ENCODE peak calls at places on chromosomes 7 and 10, in ten cellular contexts. One of them, this sample, is unnamed.
A peak's percentile ranks its signal among the peaks of the same experiment; 100 is the strongest.

GRCh38 chr10:32077896-32078295 is 21.7 kb upstream of the KIF5B start:
- DNase-seq in choroid plexus epithelial cell: peak; percentile 44
- DNase-seq in GM03348: peak; percentile 87
- DNase-seq in PC-9: peak; percentile 34
- DNase-seq in posterior cingulate gyrus: no peak
- DNase-seq in activated T-helper 9 cell treated with anti-CD3 and anti-CD28 coated beads, Interleukin-2, amount 50 U/mL, for 16 hours: no peak
- DNase-seq in retina: no peak
- DNase-seq in astrocyte of the cerebellum: no peak
- DNase-seq in M059J: peak; percentile 66
- DNase-seq in naive thymus-derived CD4-positive, alpha-beta T cell: no peak
- DNase-seq in this sample: no peak

GRCh38 chr7:114859477-114859876 is 62.4 kb upstream of the MDFIC start:
- DNase-seq in naive thymus-derived CD4-positive, alpha-beta T cell: no peak
- DNase-seq in choroid plexus epithelial cell: no peak
- DNase-seq in posterior cingulate gyrus: no peak
- DNase-seq in M059J: no peak
- DNase-seq in astrocyte of the cerebellum: no peak
- DNase-seq in PC-9: no peak
- DNase-seq in GM03348: no peak
- DNase-seq in activated T-helper 9 cell treated with anti-CD3 and anti-CD28 coated beads, Interleukin-2, amount 50 U/mL, for 16 hours: no peak
- DNase-seq in retina: no peak
- DNase-seq in this sample: no peak

GRCh38 chr10:79070611-79071534 is 2.1 kb downstream of the ZMIZ1 start:
- DNase-seq in naive thymus-derived CD4-positive, alpha-beta T cell: peak; percentile 15
- DNase-seq in GM03348: peak; percentile 91
- DNase-seq in retina: peak; percentile 94
- DNase-seq in M059J: peak; percentile 84
- DNase-seq in posterior cingulate gyrus: peak; percentile 94
- DNase-seq in activated T-helper 9 cell treated with anti-CD3 and anti-CD28 coated beads, Interleukin-2, amount 50 U/mL, for 16 hours: no peak
- DNase-seq in astrocyte of the cerebellum: no peak
- DNase-seq in choroid plexus epithelial cell: peak; percentile 76
- DNase-seq in PC-9: peak; percentile 91
- DNase-seq in this sample: no peak

GRCh38 chr7:158229945-158230344 is 357.7 kb downstream of the PTPRN2 start:
- DNase-seq in GM03348: no peak
- DNase-seq in retina: no peak
- DNase-seq in PC-9: no peak
- DNase-seq in posterior cingulate gyrus: no peak
- DNase-seq in choroid plexus epithelial cell: no peak
- DNase-seq in astrocyte of the cerebellum: no peak
- DNase-seq in activated T-helper 9 cell treated with anti-CD3 and anti-CD28 coated beads, Interleukin-2, amount 50 U/mL, for 16 hours: no peak
- DNase-seq in M059J: no peak
- DNase-seq in naive thymus-derived CD4-positive, alpha-beta T cell: no peak
- DNase-seq in this sample: no peak

GRCh38 chr10:131086511-131086910 is 225.0 kb downstream of the TCERG1L start:
- DNase-seq in retina: no peak
- DNase-seq in M059J: no peak
- DNase-seq in GM03348: no peak
- DNase-seq in posterior cingulate gyrus: no peak
- DNase-seq in astrocyte of the cerebellum: no peak
- DNase-seq in naive thymus-derived CD4-positive, alpha-beta T cell: no peak
- DNase-seq in PC-9: no peak
- DNase-seq in choroid plexus epithelial cell: no peak
- DNase-seq in activated T-helper 9 cell treated with anti-CD3 and anti-CD28 coated beads, Interleukin-2, amount 50 U/mL, for 16 hours: no peak
- DNase-seq in this sample: no peak

GRCh38 chr7:144736880-144737493 is 98.9 kb downstream of the TPK1 start:
- DNase-seq in GM03348: no peak
- DNase-seq in M059J: no peak
- DNase-seq in naive thymus-derived CD4-positive, alpha-beta T cell: no peak
- DNase-seq in astrocyte of the cerebellum: no peak
- DNase-seq in activated T-helper 9 cell treated with anti-CD3 and anti-CD28 coated beads, Interleukin-2, amount 50 U/mL, for 16 hours: no peak
- DNase-seq in choroid plexus epithelial cell: no peak
- DNase-seq in retina: no peak
- DNase-seq in posterior cingulate gyrus: no peak
- DNase-seq in PC-9: no peak
- DNase-seq in this sample: no peak

GRCh38 chr10:42961156-42961589 is 115.7 kb upstream of the RET start:
- DNase-seq in GM03348: no peak
- DNase-seq in choroid plexus epithelial cell: no peak
- DNase-seq in PC-9: no peak
- DNase-seq in posterior cingulate gyrus: peak; percentile 66
- DNase-seq in M059J: no peak
- DNase-seq in activated T-helper 9 cell treated with anti-CD3 and anti-CD28 coated beads, Interleukin-2, amount 50 U/mL, for 16 hours: no peak
- DNase-seq in retina: no peak
- DNase-seq in astrocyte of the cerebellum: no peak
- DNase-seq in naive thymus-derived CD4-positive, alpha-beta T cell: no peak
- DNase-seq in this sample: no peak

GRCh38 chr7:21617916-21618390 is 75.1 kb downstream of the DNAH11 start:
- DNase-seq in astrocyte of the cerebellum: peak; percentile 39
- DNase-seq in naive thymus-derived CD4-positive, alpha-beta T cell: no peak
- DNase-seq in GM03348: peak; percentile 53
- DNase-seq in retina: no peak
- DNase-seq in M059J: peak; percentile 95
- DNase-seq in activated T-helper 9 cell treated with anti-CD3 and anti-CD28 coated beads, Interleukin-2, amount 50 U/mL, for 16 hours: no peak
- DNase-seq in posterior cingulate gyrus: peak; percentile 30
- DNase-seq in choroid plexus epithelial cell: peak; percentile 90
- DNase-seq in PC-9: peak; percentile 56
- DNase-seq in this sample: no peak

GRCh38 chr10:77357611-77358010 is 280.0 kb downstream of the KCNMA1 start:
- DNase-seq in GM03348: peak; percentile 74
- DNase-seq in M059J: peak; percentile 72
- DNase-seq in PC-9: no peak
- DNase-seq in choroid plexus epithelial cell: peak; percentile 74
- DNase-seq in astrocyte of the cerebellum: no peak
- DNase-seq in posterior cingulate gyrus: no peak
- DNase-seq in retina: no peak
- DNase-seq in activated T-helper 9 cell treated with anti-CD3 and anti-CD28 coated beads, Interleukin-2, amount 50 U/mL, for 16 hours: no peak
- DNase-seq in naive thymus-derived CD4-positive, alpha-beta T cell: no peak
- DNase-seq in this sample: no peak

This sample was measured in stimulated activated effector memory CD8-positive, alpha-beta T cell treated with anti-CD3 and anti-CD28 coated beads, Interleukin-12 subunit alpha, Interleukin-12 subunit beta, amount 100 ng/mL, for 72 hours.